ENCODE peak calls at places on chromosome 6, in six cellular contexts. R, M, U, A, N and D are unnamed samples.

GRCh38 chr6:34908194-34908593 is 19.1 kb downstream of the ANKS1A start:
- DNase-seq in R (no peak), M (no peak), U (no peak), A (no peak), N (no peak), D (no peak)

GRCh38 chr6:73665686-73666319 is 12.0 kb upstream of the SLC17A5 start:
- DNase-seq in R (no peak), M (no peak), U (no peak), A (no peak), N (no peak), D (no peak)

GRCh38 chr6:27547157-27548075 is 74.5 kb upstream of the ZNF184 start:
- DNase-seq in R (peak; percentile 36), M (peak; percentile 26), U (no peak), A (peak; percentile 72), N (no peak), D (peak; percentile 43)

GRCh38 chr6:45423901-45424627 is 46.3 kb upstream of the SUPT3H start:
- DNase-seq in R (no peak), M (no peak), U (no peak), A (peak; percentile 45), N (peak; percentile 70), D (peak; percentile 59)

GRCh38 chr6:2977290-2977689 is 5.9 kb upstream of the SERPINB6 start:
- DNase-seq in R (no peak), M (no peak), U (no peak), A (no peak), N (no peak), D (no peak)

GRCh38 chr6:56314683-56315523 is 67.5 kb upstream of the COL21A1 start:
- DNase-seq in R (peak; percentile 39), M (peak; percentile 33), U (peak; percentile 60), A (peak; percentile 50), N (no peak), D (peak; percentile 68)

GRCh38 chr6:133682506-133683290 is 206.2 kb upstream of the TCF21 start:
- DNase-seq in R (no peak), M (no peak), U (no peak), A (no peak), N (no peak), D (no peak)

GRCh38 chr6:143536461-143536865 is 24.9 kb upstream of the FUCA2 start:
- DNase-seq in R (no peak), M (peak; percentile 11), U (no peak), A (peak; percentile 12), N (peak; percentile 71), D (peak; percentile 80)

GRCh38 chr6:22149501-22150490 is 147.0 kb downstream of the PRL start:
- DNase-seq in R (peak; percentile 43), M (no peak), U (peak; percentile 16), A (peak; percentile 32), N (no peak), D (peak; percentile 84)

GRCh38 chr6:91476000-91476399 is 889.1 kb upstream of the MAP3K7 start:
- DNase-seq in R (peak; percentile 51), M (peak; percentile 5), U (peak; percentile 5), A (no peak), N (no peak), D (peak; percentile 85)

GRCh38 chr6:63290507-63291049 is 29.2 kb downstream of the LGSN start:
- DNase-seq in R (no peak), M (no peak), U (no peak), A (no peak), N (no peak), D (no peak)

GRCh38 chr6:111692327-111693164 is 86.9 kb upstream of the TRAF3IP2 start:
- DNase-seq in R (no peak), M (no peak), U (no peak), A (no peak), N (no peak), D (peak; percentile 91)

GRCh38 chr6:108565893-108566292 is 5.2 kb downstream of the FOXO3 start:
- DNase-seq in R (peak; percentile 47), M (no peak), U (peak; percentile 67), A (no peak), N (no peak), D (no peak)

GRCh38 chr6:31423550-31423949 is 20.2 kb downstream of the MICA start:
- DNase-seq in R (no peak), M (no peak), U (no peak), A (no peak), N (no peak), D (no peak)

GRCh38 chr6:107641500-107641931 is 151.6 kb downstream of the SOBP start:
- DNase-seq in R (no peak), M (no peak), U (no peak), A (no peak), N (peak; percentile 72), D (peak; percentile 53)

GRCh38 chr6:10347561-10348327 is 67.1 kb downstream of the TFAP2A start:
- DNase-seq in R (no peak), M (peak; percentile 72), U (peak; percentile 55), A (no peak), N (no peak), D (peak; percentile 15)

GRCh38 chr6:32386040-32386439 is 14.3 kb upstream of the TSBP1 start:
- DNase-seq in R (no peak), M (no peak), U (no peak), A (no peak), N (no peak), D (no peak)